ENCODE peak calls at places on chromosomes 11 and 22, in eight cellular contexts. N is LoVo, Z is NCI-H460, A is NCI-H1105 treated with DMSO at 0.1 percent for 48 hours, S is NCI-H2029, B is COR-L47, W is HFF-Myc, R is HCEC 1CT. L is an unnamed sample.
A peak's percentile ranks its signal among the peaks of the same experiment; 100 is the strongest.

GRCh38 chr22:25383278-25383820 is 163.9 kb downstream of the CRYBB2 start:
- DNase-seq in N (no peak), W (no peak), B (no peak), Z (no peak), A (no peak), S (no peak), R (no peak), L (no peak)

GRCh38 chr11:76166314-76166713 is 40.0 kb downstream of the WNT11 start:
- DNase-seq in N (no peak), B (no peak), Z (no peak), W (no peak), S (no peak), R (peak; percentile 11), A (no peak), L (no peak)

GRCh38 chr22:45503071-45503815 is 560 bp downstream of the FBLN1 start:
- DNase-seq in B (no peak), N (no peak), A (no peak), S (no peak), Z (no peak), R (peak; percentile 14), W (no peak), L (no peak)

GRCh38 chr11:60182546-60183330 is at the start of gene MS4A6A:
- DNase-seq in W (no peak), B (no peak), A (no peak), S (no peak), R (no peak), Z (no peak), N (no peak), L (no peak)

GRCh38 chr11:60370811-60371297 is 7.5 kb upstream of the MS4A7 start:
- DNase-seq in N (peak; percentile 46), S (peak; percentile 96), B (peak; percentile 7), A (peak; percentile 95), W (no peak), R (no peak), Z (no peak), L (no peak)

GRCh38 chr11:66559862-66560676 is 8.3 kb downstream of the CTSF start:
- DNase-seq in B (no peak), Z (no peak), S (no peak), N (no peak), W (no peak), R (no peak), A (no peak), L (no peak)

GRCh38 chr11:127193916-127194315 is 193.3 kb upstream of the KIRREL3 start:
- DNase-seq in R (no peak), W (no peak), N (no peak), B (no peak), A (no peak), S (no peak), Z (no peak), L (no peak)

GRCh38 chr11:100472727-100473389 is 214.2 kb upstream of the ARHGAP42 start:
- DNase-seq in B (no peak), N (no peak), Z (no peak), W (no peak), S (no peak), R (no peak), A (no peak), L (no peak)

GRCh38 chr11:92388380-92388779 is 163.8 kb downstream of the FAT3 start:
- DNase-seq in N (no peak), R (no peak), Z (no peak), S (no peak), W (no peak), A (no peak), B (no peak), L (no peak)

GRCh38 chr11:88308576-88308975 is 29.0 kb downstream of the CTSC start:
- DNase-seq in A (no peak), B (no peak), W (no peak), N (no peak), S (no peak), Z (no peak), R (no peak), L (no peak)

GRCh38 chr22:29621761-29622526 is 18.5 kb downstream of the NF2 start:
- DNase-seq in W (peak; percentile 81), A (no peak), S (no peak), R (peak; percentile 97), N (peak; percentile 88), Z (peak; percentile 76), B (no peak), L (peak; percentile 63)

GRCh38 chr11:111684259-111684658 is 81.9 kb downstream of the PPP2R1B start:
- DNase-seq in B (no peak), R (no peak), N (no peak), A (no peak), S (no peak), W (no peak), Z (no peak), L (no peak)

L was measured in AG09319.